ENCODE peak calls at places on chromosomes 5 and 9, in ten cellular contexts. One of them, this sample, is unnamed.

GRCh38 chr9:28925184-28925583 is 1351.9 kb upstream of the C9orf72 start:
- DNase-seq in transverse colon: no peak
- DNase-seq in putamen: no peak
- DNase-seq in fibroblast of villous mesenchyme: no peak
- DNase-seq in omental fat pad: no peak
- DNase-seq in esophagus squamous epithelium: no peak
- DNase-seq in OCI-LY7: no peak
- DNase-seq in kidney glomerular epithelial cell: no peak
- DNase-seq in AML-193: no peak
- DNase-seq in brain microvascular endothelial cell: no peak
- DNase-seq in this sample: no peak

GRCh38 chr5:17620627-17621026 is 10.4 kb downstream of the TAF11L12 start:
- DNase-seq in OCI-LY7: no peak
- DNase-seq in omental fat pad: no peak
- DNase-seq in fibroblast of villous mesenchyme: no peak
- DNase-seq in AML-193: no peak
- DNase-seq in transverse colon: no peak
- DNase-seq in brain microvascular endothelial cell: no peak
- DNase-seq in esophagus squamous epithelium: no peak
- DNase-seq in kidney glomerular epithelial cell: no peak
- DNase-seq in putamen: no peak
- DNase-seq in this sample: no peak

GRCh38 chr5:159878988-159879471 is 37.3 kb upstream of the ADRA1B start:
- DNase-seq in AML-193: no peak
- DNase-seq in omental fat pad: no peak
- DNase-seq in brain microvascular endothelial cell: peak
- DNase-seq in fibroblast of villous mesenchyme: peak
- DNase-seq in putamen: peak
- DNase-seq in OCI-LY7: no peak
- DNase-seq in kidney glomerular epithelial cell: peak
- DNase-seq in transverse colon: peak
- DNase-seq in esophagus squamous epithelium: no peak
- DNase-seq in this sample: peak

GRCh38 chr9:101403886-101404285 is 5.2 kb downstream of the ZNF189 start:
- DNase-seq in putamen: no peak
- DNase-seq in brain microvascular endothelial cell: no peak
- DNase-seq in AML-193: no peak
- DNase-seq in OCI-LY7: no peak
- DNase-seq in fibroblast of villous mesenchyme: no peak
- DNase-seq in esophagus squamous epithelium: no peak
- DNase-seq in omental fat pad: no peak
- DNase-seq in transverse colon: no peak
- DNase-seq in kidney glomerular epithelial cell: no peak
- DNase-seq in this sample: no peak

GRCh38 chr5:53478411-53479044 is 1.9 kb upstream of the FST start:
- DNase-seq in OCI-LY7: peak
- DNase-seq in brain microvascular endothelial cell: peak
- DNase-seq in kidney glomerular epithelial cell: peak
- DNase-seq in fibroblast of villous mesenchyme: peak
- DNase-seq in putamen: peak
- DNase-seq in AML-193: peak
- DNase-seq in transverse colon: peak
- DNase-seq in esophagus squamous epithelium: no peak
- DNase-seq in omental fat pad: no peak
- DNase-seq in this sample: peak

GRCh38 chr5:149212203-149212951 is 59.3 kb upstream of the AFAP1L1 start:
- DNase-seq in kidney glomerular epithelial cell: no peak
- DNase-seq in transverse colon: no peak
- DNase-seq in esophagus squamous epithelium: no peak
- DNase-seq in AML-193: no peak
- DNase-seq in brain microvascular endothelial cell: peak
- DNase-seq in fibroblast of villous mesenchyme: peak
- DNase-seq in putamen: no peak
- DNase-seq in omental fat pad: no peak
- DNase-seq in OCI-LY7: no peak
- DNase-seq in this sample: no peak

GRCh38 chr5:32790411-32790951 is 79.4 kb downstream of the NPR3 start:
- DNase-seq in transverse colon: no peak
- DNase-seq in fibroblast of villous mesenchyme: peak
- DNase-seq in OCI-LY7: no peak
- DNase-seq in putamen: no peak
- DNase-seq in kidney glomerular epithelial cell: no peak
- DNase-seq in AML-193: no peak
- DNase-seq in omental fat pad: no peak
- DNase-seq in brain microvascular endothelial cell: peak
- DNase-seq in esophagus squamous epithelium: no peak
- DNase-seq in this sample: no peak

GRCh38 chr5:160260006-160260775 is 30.9 kb downstream of the FABP6 start:
- DNase-seq in OCI-LY7: no peak
- DNase-seq in AML-193: no peak
- DNase-seq in esophagus squamous epithelium: no peak
- DNase-seq in putamen: no peak
- DNase-seq in kidney glomerular epithelial cell: no peak
- DNase-seq in omental fat pad: no peak
- DNase-seq in transverse colon: no peak
- DNase-seq in fibroblast of villous mesenchyme: no peak
- DNase-seq in brain microvascular endothelial cell: peak
- DNase-seq in this sample: no peak

GRCh38 chr5:68373050-68373449 is 157.5 kb downstream of the PIK3R1 start:
- DNase-seq in fibroblast of villous mesenchyme: no peak
- DNase-seq in putamen: no peak
- DNase-seq in omental fat pad: no peak
- DNase-seq in kidney glomerular epithelial cell: no peak
- DNase-seq in brain microvascular endothelial cell: no peak
- DNase-seq in AML-193: no peak
- DNase-seq in transverse colon: no peak
- DNase-seq in esophagus squamous epithelium: no peak
- DNase-seq in OCI-LY7: no peak
- DNase-seq in this sample: no peak

GRCh38 chr5:142357469-142358090 is 32.8 kb upstream of the SPRY4 start:
- DNase-seq in OCI-LY7: no peak
- DNase-seq in omental fat pad: no peak
- DNase-seq in transverse colon: no peak
- DNase-seq in fibroblast of villous mesenchyme: peak
- DNase-seq in putamen: no peak
- DNase-seq in AML-193: no peak
- DNase-seq in esophagus squamous epithelium: no peak
- DNase-seq in kidney glomerular epithelial cell: no peak
- DNase-seq in brain microvascular endothelial cell: peak
- DNase-seq in this sample: no peak

GRCh38 chr9:113452206-113452605 is 11.3 kb upstream of the RGS3 start:
- DNase-seq in brain microvascular endothelial cell: no peak
- DNase-seq in OCI-LY7: no peak
- DNase-seq in transverse colon: no peak
- DNase-seq in esophagus squamous epithelium: no peak
- DNase-seq in omental fat pad: no peak
- DNase-seq in AML-193: no peak
- DNase-seq in fibroblast of villous mesenchyme: no peak
- DNase-seq in kidney glomerular epithelial cell: no peak
- DNase-seq in putamen: no peak
- DNase-seq in this sample: no peak